ENCODE peak calls at places on chromosome 14, in six cellular contexts. W is lower lobe of right lung, F is upper lobe of right lung, J is neural progenitor cell, H is K562, X is sigmoid colon. Y is an unnamed sample.

GRCh38 chr14:55572578-55572977 is 7.4 kb upstream of the KTN1 start:
- DNase-seq in W (no peak), H (peak; percentile 24), X (no peak), F (no peak), J (no peak), Y (no peak)

GRCh38 chr14:74048291-74048690 is 29.1 kb downstream of the BBOF1 start:
- DNase-seq in W (no peak), J (peak; percentile 38), F (no peak), X (no peak), H (peak; percentile 24), Y (no peak)

GRCh38 chr14:69423279-69423678 is 24.8 kb downstream of the SLC39A9 start:
- DNase-seq in X (no peak), H (no peak), J (no peak), F (no peak), W (no peak), Y (no peak)

GRCh38 chr14:32507029-32507984 is 178.2 kb downstream of the AKAP6 start:
- DNase-seq in H (no peak), W (no peak), J (no peak), X (no peak), F (no peak), Y (no peak)

GRCh38 chr14:97251423-97252155 is 454.4 kb downstream of the VRK1 start:
- DNase-seq in H (no peak), X (no peak), J (peak; percentile 39), F (no peak), W (no peak), Y (no peak)

GRCh38 chr14:71498151-71498734 is 434.0 kb upstream of the RGS6 start:
- DNase-seq in J (no peak), W (no peak), X (no peak), F (no peak), H (no peak), Y (no peak)

GRCh38 chr14:69316449-69317391 is 56.8 kb downstream of the GALNT16 start:
- DNase-seq in W (peak; percentile 58), X (peak; percentile 90), F (peak; percentile 61), J (no peak), H (no peak), Y (no peak)

GRCh38 chr14:54567634-54568561 is 970 bp downstream of the SAMD4A start:
- DNase-seq in J (peak; percentile 85), X (peak; percentile 86), F (peak; percentile 78), W (peak; percentile 69), H (peak; percentile 29), Y (peak; percentile 87)

GRCh38 chr14:32986791-32987545 is 48.3 kb downstream of the NPAS3 start:
- DNase-seq in H (no peak), F (no peak), W (no peak), J (peak; percentile 37), X (no peak), Y (no peak)

GRCh38 chr14:104967414-104968152 is 10.6 kb downstream of the AHNAK2 start:
- DNase-seq in X (peak; percentile 86), H (no peak), W (peak; percentile 69), F (peak; percentile 78), J (peak; percentile 69), Y (peak; percentile 89)
- H3K4me1 ChIP-seq in X (no peaks in the 10 kb centered on the region), H (peaks cover 47% of the 10 kb centered on the region), W (peaks cover 46% of the 10 kb centered on the region), F (peaks cover 41% of the 10 kb centered on the region), J (peaks cover 14% of the 10 kb centered on the region), Y (peaks cover 41% of the 10 kb centered on the region)

GRCh38 chr14:94944636-94945258 is 174.8 kb upstream of the GSC start:
- DNase-seq in F (no peak), X (no peak), J (no peak), H (no peak), W (no peak), Y (no peak)

GRCh38 chr14:94946244-94946643 is 176.3 kb upstream of the GSC start:
- DNase-seq in H (no peak), X (no peak), W (no peak), J (no peak), F (no peak), Y (no peak)

GRCh38 chr14:94942601-94943000 is 172.7 kb upstream of the GSC start:
- DNase-seq in W (no peak), F (no peak), X (no peak), H (no peak), J (no peak), Y (no peak)

GRCh38 chr14:94941311-94941710 is 171.4 kb upstream of the GSC start:
- DNase-seq in F (no peak), J (no peak), H (no peak), X (no peak), W (no peak), Y (no peak)

DNA sequence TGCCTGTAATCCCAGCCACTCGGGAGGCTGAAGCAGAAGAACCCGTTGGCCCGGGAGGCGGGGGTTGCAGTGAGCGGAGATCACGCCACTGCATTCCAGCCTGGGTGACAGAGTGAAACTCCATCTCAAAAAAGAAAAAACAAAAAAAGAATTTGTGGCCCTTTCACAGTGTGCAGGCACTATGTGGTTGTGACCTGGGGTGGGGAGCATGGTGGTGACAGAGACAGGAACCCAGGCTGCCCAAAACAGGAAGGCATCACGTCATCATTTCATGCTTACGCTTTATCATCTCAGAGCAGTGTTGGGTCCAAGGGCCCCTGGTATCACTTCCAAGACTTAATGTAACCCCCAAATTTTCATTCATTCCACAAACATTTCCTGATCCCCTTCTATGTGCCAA is 175.7 kb upstream of the GSC start:
- DNase-seq in W (no peak), J (no peak), X (no peak), H (no peak), F (no peak), Y (no peak)
- H3K27ac ChIP-seq in W (no peak overlapping the region), J (no peak overlapping the region), X (no peak overlapping the region), H (no peak overlapping the region), F (no peak overlapping the region), Y (no peak overlapping the region)

GRCh38 chr14:57068511-57068910 is 200.2 kb downstream of the EXOC5 start:
- DNase-seq in F (no peak), W (no peak), X (no peak), J (peak; percentile 63), H (no peak), Y (no peak)
- TF ChIP-seq CTCF in F (no peak), W (no peak), X (no peak), J (no peak), H (no peak), Y (no peak)

GRCh38 chr14:60163741-60164140 is 1.5 kb downstream of the DHRS7 start:
- DNase-seq in H (no peak), F (no peak), J (peak; percentile 44), X (no peak), W (no peak), Y (no peak)

GRCh38 chr14:60164717-60165546 is at the start of gene DHRS7:
- DNase-seq in X (peak; percentile 91), F (peak; percentile 94), H (peak; percentile 83), W (peak; percentile 92), J (peak; percentile 92), Y (peak; percentile 90)

GRCh38 chr14:60164404-60164716 is 838 bp downstream of the DHRS7 start:
- DNase-seq in H (no peak), J (no peak), F (no peak), W (no peak), X (no peak), Y (no peak)

GRCh38 chr14:60165547-60165876 is 314 bp upstream of the DHRS7 start:
- DNase-seq in H (no peak), X (no peak), W (no peak), J (no peak), F (no peak), Y (no peak)

DNA sequence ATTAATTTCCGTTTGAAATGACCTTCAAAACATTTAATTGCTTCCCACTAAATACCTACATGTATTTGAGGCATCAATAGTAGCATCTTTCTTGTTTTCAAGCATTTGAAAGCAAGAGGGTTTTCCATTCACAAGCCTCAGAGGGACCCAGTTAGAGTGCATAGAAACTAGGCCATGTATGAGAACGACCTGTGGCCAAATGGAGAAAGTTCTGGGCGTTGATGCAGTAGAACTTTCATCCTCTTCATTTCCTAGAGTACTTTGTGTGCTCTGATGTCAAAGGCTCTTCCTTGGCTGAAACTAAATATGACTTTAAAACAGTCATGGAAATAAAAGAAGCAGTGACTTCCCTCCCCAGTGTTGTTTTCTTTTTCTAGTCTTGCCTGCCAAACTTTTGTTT is 946 bp upstream of the DHRS7 start:
- DNase-seq in W (no peak), H (no peak), J (no peak), F (no peak), X (no peak), Y (no peak)
- H3K4me1 ChIP-seq in W (peaks cover 33% of the 10 kb centered on the region), H (peaks cover 9% of the 10 kb centered on the region), J (peaks cover 16% of the 10 kb centered on the region), F (peaks cover 32% of the 10 kb centered on the region), X (no peaks in the 10 kb centered on the region), Y (no peaks in the 10 kb centered on the region)